ENCODE peak calls at places on chromosomes 16 and 17, in five cellular contexts. One of them, this sample, is unnamed.

GRCh38 chr16:77223184-77223583 is 24.0 kb downstream of the SYCE1L start:
- DNase-seq in CD4-positive, alpha-beta T cell: no peak
- DNase-seq in fibroblast of the aortic adventitia: no peak
- DNase-seq in vagina: no peak
- DNase-seq in suprapubic skin: no peak
- DNase-seq in this sample: no peak

GRCh38 chr17:4332296-4332970 is 34.0 kb downstream of the UBE2G1 start:
- DNase-seq in CD4-positive, alpha-beta T cell: no peak
- DNase-seq in fibroblast of the aortic adventitia: no peak
- DNase-seq in vagina: no peak
- DNase-seq in suprapubic skin: no peak
- DNase-seq in this sample: no peak

GRCh38 chr17:60371818-60372510 is 20.0 kb downstream of the USP32 start:
- DNase-seq in suprapubic skin: no peak
- DNase-seq in vagina: no peak
- DNase-seq in CD4-positive, alpha-beta T cell: no peak
- DNase-seq in fibroblast of the aortic adventitia: no peak
- DNase-seq in this sample: no peak

GRCh38 chr16:57728336-57729181 is 7.0 kb upstream of the KATNB1 start:
- DNase-seq in CD4-positive, alpha-beta T cell: no peak
- DNase-seq in vagina: no peak
- DNase-seq in fibroblast of the aortic adventitia: no peak
- DNase-seq in suprapubic skin: no peak
- DNase-seq in this sample: no peak

GRCh38 chr16:88826070-88826840 is 14.5 kb upstream of the APRT start:
- DNase-seq in suprapubic skin: no peak
- DNase-seq in CD4-positive, alpha-beta T cell: no peak
- DNase-seq in vagina: no peak
- DNase-seq in fibroblast of the aortic adventitia: no peak
- DNase-seq in this sample: no peak

GRCh38 chr17:77772461-77772897 is 186.0 kb upstream of the TNRC6C start:
- DNase-seq in vagina: no peak
- DNase-seq in CD4-positive, alpha-beta T cell: peak; percentile 62
- DNase-seq in fibroblast of the aortic adventitia: peak; percentile 50
- DNase-seq in suprapubic skin: no peak
- DNase-seq in this sample: no peak

GRCh38 chr17:80789356-80789902 is 202.2 kb upstream of the CHMP6 start:
- DNase-seq in suprapubic skin: peak; percentile 79
- DNase-seq in vagina: no peak
- DNase-seq in CD4-positive, alpha-beta T cell: no peak
- DNase-seq in fibroblast of the aortic adventitia: peak; percentile 95
- DNase-seq in this sample: no peak

GRCh38 chr17:5921919-5922318 is 148.3 kb upstream of the WSCD1 start:
- DNase-seq in CD4-positive, alpha-beta T cell: no peak
- DNase-seq in suprapubic skin: no peak
- DNase-seq in fibroblast of the aortic adventitia: no peak
- DNase-seq in vagina: no peak
- DNase-seq in this sample: no peak

GRCh38 chr16:82761236-82761635 is 134.5 kb downstream of the CDH13 start:
- DNase-seq in suprapubic skin: no peak
- DNase-seq in fibroblast of the aortic adventitia: peak; percentile 71
- DNase-seq in CD4-positive, alpha-beta T cell: no peak
- DNase-seq in vagina: no peak
- DNase-seq in this sample: no peak

GRCh38 chr17:82603981-82604448 is 44.2 kb downstream of the WDR45B start:
- DNase-seq in CD4-positive, alpha-beta T cell: no peak
- DNase-seq in fibroblast of the aortic adventitia: no peak
- DNase-seq in suprapubic skin: no peak
- DNase-seq in vagina: no peak
- DNase-seq in this sample: no peak

GRCh38 chr16:3497771-3498170 is 2.5 kb upstream of the C16orf90 start:
- DNase-seq in CD4-positive, alpha-beta T cell: no peak
- DNase-seq in fibroblast of the aortic adventitia: no peak
- DNase-seq in vagina: no peak
- DNase-seq in suprapubic skin: no peak
- DNase-seq in this sample: no peak

GRCh38 chr17:32673964-32674363 is 187.2 kb downstream of the CDK5R1 start:
- DNase-seq in vagina: no peak
- DNase-seq in CD4-positive, alpha-beta T cell: no peak
- DNase-seq in fibroblast of the aortic adventitia: no peak
- DNase-seq in suprapubic skin: no peak
- DNase-seq in this sample: no peak

GRCh38 chr17:46785696-46786095 is 32.8 kb downstream of the WNT3 start:
- DNase-seq in fibroblast of the aortic adventitia: no peak
- DNase-seq in CD4-positive, alpha-beta T cell: no peak
- DNase-seq in suprapubic skin: no peak
- DNase-seq in vagina: no peak
- DNase-seq in this sample: no peak
- TF ChIP-seq CTCF in fibroblast of the aortic adventitia: no peak
- TF ChIP-seq CTCF in CD4-positive, alpha-beta T cell: no peak
- TF ChIP-seq CTCF in suprapubic skin: no peak
- TF ChIP-seq CTCF in vagina: no peak
- TF ChIP-seq CTCF in this sample: no peak

DNA sequence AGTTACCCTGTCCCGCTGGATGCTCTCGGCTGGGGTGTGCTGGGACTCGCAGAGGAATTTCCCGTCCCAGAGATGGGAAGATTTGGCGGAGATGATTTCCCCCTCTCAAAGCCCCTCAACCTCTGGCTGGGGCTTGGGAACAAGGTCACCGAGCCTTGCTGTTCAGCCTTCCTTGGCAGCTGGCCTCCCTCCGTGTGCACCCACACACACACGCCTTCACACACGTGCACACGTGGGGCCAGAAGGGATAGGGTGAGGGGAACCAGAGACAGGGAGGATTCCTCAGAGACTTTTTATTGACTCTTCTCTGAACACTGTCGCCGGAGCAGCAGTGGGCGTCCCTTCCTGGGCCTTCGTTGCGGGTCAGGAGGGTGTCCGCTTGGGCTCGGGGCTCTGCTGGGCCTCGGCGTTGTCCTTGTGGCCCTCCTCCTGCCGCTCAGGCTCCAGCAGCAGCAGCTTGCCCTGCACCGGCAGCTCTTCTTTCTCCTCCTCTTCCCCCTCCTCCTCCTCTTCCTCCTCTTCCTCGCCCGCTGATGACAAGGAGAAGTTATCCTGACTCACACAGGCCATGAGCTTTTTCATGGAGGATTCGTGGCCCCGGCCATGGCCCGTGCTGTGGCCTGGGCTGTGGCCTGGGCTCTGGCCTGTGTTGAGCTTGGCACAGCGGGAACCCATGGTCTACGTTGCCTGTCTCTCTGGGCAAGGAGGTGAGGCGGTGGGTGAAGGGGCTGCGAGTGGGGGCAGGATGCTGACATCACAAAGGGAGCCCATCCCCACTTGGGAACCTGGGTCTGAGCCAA is at the start of gene PRM3:
- DNase-seq in suprapubic skin: no peak
- DNase-seq in fibroblast of the aortic adventitia: no peak
- DNase-seq in CD4-positive, alpha-beta T cell: no peak
- DNase-seq in vagina: no peak
- DNase-seq in this sample: no peak
- TF ChIP-seq CTCF in suprapubic skin: no peak
- TF ChIP-seq CTCF in fibroblast of the aortic adventitia: no peak
- TF ChIP-seq CTCF in CD4-positive, alpha-beta T cell: no peak
- TF ChIP-seq CTCF in vagina: no peak
- TF ChIP-seq CTCF in this sample: no peak

DNA sequence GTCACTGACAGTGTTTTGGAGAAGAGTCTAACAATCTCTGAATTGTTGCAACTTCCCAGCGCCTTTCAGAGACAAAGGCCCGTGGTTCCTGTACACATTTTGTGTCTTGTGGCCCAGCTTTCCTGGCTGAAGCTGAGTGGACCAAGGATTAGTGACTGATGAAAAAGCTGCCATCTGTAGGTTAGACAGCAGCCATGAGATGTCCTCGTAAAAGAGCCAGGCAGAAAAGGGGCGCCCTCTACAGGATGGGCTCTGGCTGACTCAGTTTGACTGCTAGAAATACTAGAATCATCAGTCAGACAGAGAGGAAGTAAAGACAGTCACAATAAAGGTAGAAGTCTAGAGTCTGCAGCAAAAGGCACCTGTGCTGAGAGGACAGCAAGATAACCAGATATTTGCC is 26.5 kb upstream of the NF1 start:
- DNase-seq in CD4-positive, alpha-beta T cell: no peak
- DNase-seq in suprapubic skin: no peak
- DNase-seq in vagina: no peak
- DNase-seq in fibroblast of the aortic adventitia: no peak
- DNase-seq in this sample: no peak
- TF ChIP-seq CTCF in CD4-positive, alpha-beta T cell: peak; percentile 28
- TF ChIP-seq CTCF in suprapubic skin: no peak
- TF ChIP-seq CTCF in vagina: no peak
- TF ChIP-seq CTCF in fibroblast of the aortic adventitia: peak; percentile 34
- TF ChIP-seq CTCF in this sample: peak; percentile 48

GRCh38 chr17:42072323-42073187 is 22.2 kb upstream of the C17orf113 start:
- DNase-seq in vagina: no peak
- DNase-seq in fibroblast of the aortic adventitia: no peak
- DNase-seq in CD4-positive, alpha-beta T cell: no peak
- DNase-seq in suprapubic skin: no peak
- DNase-seq in this sample: no peak
- TF ChIP-seq CTCF in vagina: no peak
- TF ChIP-seq CTCF in fibroblast of the aortic adventitia: no peak
- TF ChIP-seq CTCF in CD4-positive, alpha-beta T cell: no peak
- TF ChIP-seq CTCF in suprapubic skin: no peak
- TF ChIP-seq CTCF in this sample: no peak

GRCh38 chr17:53516643-53517042 is 306.1 kb upstream of the KIF2B start:
- DNase-seq in suprapubic skin: no peak
- DNase-seq in fibroblast of the aortic adventitia: peak; percentile 6
- DNase-seq in vagina: no peak
- DNase-seq in CD4-positive, alpha-beta T cell: no peak
- DNase-seq in this sample: no peak
- TF ChIP-seq CTCF in suprapubic skin: no peak
- TF ChIP-seq CTCF in fibroblast of the aortic adventitia: peak; percentile 4
- TF ChIP-seq CTCF in vagina: no peak
- TF ChIP-seq CTCF in CD4-positive, alpha-beta T cell: no peak
- TF ChIP-seq CTCF in this sample: peak; percentile 42

DNA sequence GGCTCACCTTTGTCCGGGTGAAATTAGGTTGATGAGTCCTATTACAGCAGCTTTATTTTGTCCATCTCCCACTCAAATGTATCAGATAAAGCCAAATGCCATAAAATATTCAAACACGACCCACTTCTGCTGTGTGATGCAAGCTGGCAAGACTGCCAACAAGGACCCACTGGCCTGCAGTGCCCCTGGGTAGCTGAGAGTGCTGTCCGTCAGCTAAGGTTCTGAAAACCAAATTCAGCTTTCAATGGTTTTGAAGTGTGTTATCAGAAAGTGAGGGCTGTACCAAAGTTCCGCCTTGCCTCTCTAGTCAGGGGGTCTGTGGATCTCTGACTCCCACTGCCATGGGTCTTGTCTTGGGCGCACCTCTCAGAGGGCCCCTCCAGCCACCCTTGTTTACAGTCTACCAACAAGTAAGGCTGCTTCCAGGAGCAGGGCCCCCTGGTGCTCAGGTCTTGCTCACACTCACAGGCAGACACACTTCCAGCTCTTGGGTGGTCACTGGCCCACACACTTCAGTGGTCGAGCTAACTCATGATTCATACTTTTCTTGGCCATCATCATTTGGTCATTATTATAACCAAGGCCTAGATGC is 10.5 kb upstream of the CCDC182 start:
- DNase-seq in fibroblast of the aortic adventitia: no peak
- DNase-seq in CD4-positive, alpha-beta T cell: no peak
- DNase-seq in vagina: no peak
- DNase-seq in suprapubic skin: no peak
- DNase-seq in this sample: no peak
- TF ChIP-seq CTCF in fibroblast of the aortic adventitia: no peak
- TF ChIP-seq CTCF in CD4-positive, alpha-beta T cell: no peak
- TF ChIP-seq CTCF in vagina: no peak
- TF ChIP-seq CTCF in suprapubic skin: no peak
- TF ChIP-seq CTCF in this sample: no peak

DNA sequence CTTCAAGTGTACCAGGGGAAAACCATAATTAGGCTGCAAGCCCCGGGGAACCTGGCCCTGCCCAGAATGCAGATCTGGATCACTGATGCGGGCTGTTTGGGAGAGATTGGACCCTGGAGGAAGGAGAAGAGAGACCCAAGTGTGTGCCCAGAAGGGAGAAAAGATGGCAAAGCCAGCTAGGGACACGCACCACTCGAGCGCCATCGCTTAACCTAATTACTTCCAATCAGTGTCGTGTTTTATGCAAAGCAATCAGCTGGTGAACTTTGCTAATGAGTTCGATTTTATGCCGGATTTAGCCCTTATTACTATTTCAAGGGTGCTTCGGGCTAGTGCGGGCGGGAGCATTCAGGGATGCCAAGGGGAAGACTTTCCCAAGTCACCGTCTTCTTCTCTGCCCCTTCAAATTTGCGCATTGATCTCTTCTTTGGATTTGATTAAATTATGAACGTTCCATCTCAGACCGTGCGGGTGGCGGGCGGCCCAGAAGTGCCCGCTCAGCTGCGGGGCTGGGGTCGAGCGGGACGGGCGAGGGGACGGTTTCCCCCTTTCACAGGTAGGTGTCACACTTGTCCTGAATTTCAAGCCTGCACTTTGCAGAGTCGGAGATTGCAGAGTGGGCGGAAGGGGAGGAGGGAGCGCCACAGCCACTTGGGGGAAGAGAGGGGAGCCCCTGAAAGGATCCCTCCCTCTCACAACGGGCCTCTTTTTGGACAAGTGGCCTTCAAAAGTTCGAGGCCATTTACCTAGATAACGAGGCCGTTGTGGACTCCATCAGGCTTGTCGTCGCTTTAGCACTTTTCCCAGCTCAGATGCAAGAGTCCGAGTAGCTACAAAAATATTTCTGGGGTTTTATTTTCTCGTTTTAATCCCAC is 4.1 kb downstream of the IRX5 start:
- DNase-seq in vagina: no peak
- DNase-seq in fibroblast of the aortic adventitia: peak; percentile 10
- DNase-seq in CD4-positive, alpha-beta T cell: no peak
- DNase-seq in suprapubic skin: peak; percentile 83
- DNase-seq in this sample: peak; percentile 76
- TF ChIP-seq CTCF in vagina: no peak
- TF ChIP-seq CTCF in fibroblast of the aortic adventitia: no peak
- TF ChIP-seq CTCF in CD4-positive, alpha-beta T cell: no peak
- TF ChIP-seq CTCF in suprapubic skin: no peak
- TF ChIP-seq CTCF in this sample: peak; percentile 17

GRCh38 chr16:69799601-69800000 is 37.5 kb downstream of the WWP2 start:
- DNase-seq in vagina: no peak
- DNase-seq in fibroblast of the aortic adventitia: no peak
- DNase-seq in CD4-positive, alpha-beta T cell: no peak
- DNase-seq in suprapubic skin: no peak
- DNase-seq in this sample: no peak
- TF ChIP-seq CTCF in vagina: no peak
- TF ChIP-seq CTCF in fibroblast of the aortic adventitia: no peak
- TF ChIP-seq CTCF in CD4-positive, alpha-beta T cell: no peak
- TF ChIP-seq CTCF in suprapubic skin: no peak
- TF ChIP-seq CTCF in this sample: no peak

This sample was measured in osteocyte.